ENCODE peak calls at places on chromosomes 7 and 10, in nine cellular contexts. E, L, W, A, U, I, T, S and Y are unnamed samples. For H3K4me1, the result is how much of the 10 kb centered on the place peaks cover.

GRCh38 chr7:81111358-81111757 is 192.5 kb upstream of the SEMA3C start:
- DNase-seq in E (no peak), L (peak), W (peak), A (no peak), U (no peak), I (no peak), T (no peak), S (no peak), Y (no peak)

GRCh38 chr10:46520941-46521340 is 35.5 kb downstream of the GPRIN2 start:
- DNase-seq in E (no peak), L (peak), W (no peak), A (no peak), U (peak), I (no peak), T (no peak), S (no peak), Y (no peak)

GRCh38 chr10:117264776-117265175 is 23.9 kb downstream of the SLC18A2 start:
- DNase-seq in E (no peak), L (no peak), W (no peak), A (no peak), U (no peak), I (no peak), T (no peak), S (no peak), Y (peak)

GRCh38 chr10:100696477-100696901 is 48.9 kb upstream of the PAX2 start:
- DNase-seq in E (no peak), L (no peak), W (peak), A (no peak), U (no peak), I (no peak), T (no peak), S (no peak), Y (no peak)

GRCh38 chr7:151425670-151426075 is 14.3 kb downstream of the CRYGN start:
- DNase-seq in E (no peak), L (peak), W (peak), A (no peak), U (no peak), I (no peak), T (no peak), S (no peak), Y (no peak)

GRCh38 chr7:148929176-148929575 is 45.1 kb upstream of the EZH2 start:
- DNase-seq in E (no peak), L (no peak), W (no peak), A (no peak), U (no peak), I (no peak), T (no peak), S (no peak), Y (no peak)

GRCh38 chr10:73304876-73305275 is 52.4 kb upstream of the MRPS16 start:
- DNase-seq in E (no peak), L (no peak), W (no peak), A (no peak), U (no peak), I (no peak), T (no peak), S (no peak), Y (no peak)

GRCh38 chr10:10818082-10818481 is 199.6 kb upstream of the CELF2 start:
- DNase-seq in E (no peak), L (peak), W (no peak), A (no peak), U (no peak), I (no peak), T (no peak), S (no peak), Y (no peak)

GRCh38 chr10:43042503-43043341 is 34.1 kb upstream of the RET start:
- DNase-seq in E (peak), L (no peak), W (no peak), A (no peak), U (peak), I (no peak), T (no peak), S (no peak), Y (no peak)
- H3K4me1 ChIP-seq in E (under half), L (under half), W (under half), A (under half), U (under half), I (under half), T (under half), S (under half), Y (under half)

DNA sequence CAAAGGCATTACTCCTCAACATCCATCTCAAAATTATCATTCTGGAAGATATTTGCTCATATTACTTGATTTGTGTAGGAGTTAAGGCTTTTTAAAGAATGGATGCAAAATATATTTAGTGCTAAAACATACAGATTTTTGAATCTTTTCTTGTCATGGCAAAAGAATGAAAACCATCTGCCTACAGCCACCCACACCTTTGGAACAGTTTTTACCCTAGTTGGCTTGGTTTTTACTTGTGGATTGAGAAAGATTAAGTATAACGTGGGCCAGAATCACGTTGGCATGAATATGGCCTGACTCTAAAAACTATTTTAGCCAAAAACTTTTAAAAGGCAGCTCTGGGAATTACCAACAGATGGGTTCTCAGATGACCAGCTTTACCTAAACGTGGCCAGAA is 128.2 kb downstream of the SPAG6 start:
- DNase-seq in E (no peak), L (no peak), W (no peak), A (no peak), U (no peak), I (no peak), T (no peak), S (no peak), Y (no peak)
- H3K4me1 ChIP-seq in E (under half), L (under half), W (under half), A (under half), U (under half), I (under half), T (under half), S (under half), Y (under half)

GRCh38 chr10:110303681-110304080 is 1.0 kb downstream of the SMNDC1 start:
- DNase-seq in E (no peak), L (no peak), W (no peak), A (no peak), U (no peak), I (no peak), T (no peak), S (no peak), Y (no peak)
- H3K4me1 ChIP-seq in E (under half), L (under half), W (half or more), A (under half), U (under half), I (under half), T (under half), S (under half), Y (under half)

GRCh38 chr7:17422966-17423365 is 124.5 kb downstream of the AHR start:
- DNase-seq in E (no peak), L (peak), W (no peak), A (no peak), U (no peak), I (no peak), T (no peak), S (no peak), Y (no peak)

GRCh38 chr7:17421941-17422340 is 123.5 kb downstream of the AHR start:
- DNase-seq in E (no peak), L (no peak), W (no peak), A (no peak), U (no peak), I (no peak), T (no peak), S (no peak), Y (no peak)

GRCh38 chr7:17432793-17433192 is 134.3 kb downstream of the AHR start:
- DNase-seq in E (no peak), L (no peak), W (no peak), A (no peak), U (no peak), I (no peak), T (no peak), S (no peak), Y (no peak)

GRCh38 chr7:17429579-17429978 is 131.1 kb downstream of the AHR start:
- DNase-seq in E (no peak), L (no peak), W (no peak), A (no peak), U (no peak), I (no peak), T (no peak), S (no peak), Y (no peak)

GRCh38 chr7:17427924-17428323 is 129.5 kb downstream of the AHR start:
- DNase-seq in E (no peak), L (peak), W (no peak), A (no peak), U (no peak), I (no peak), T (no peak), S (no peak), Y (no peak)
- H3K4me1 ChIP-seq in E (under half), L (under half), W (under half), A (under half), U (under half), I (under half), T (under half), S (under half), Y (under half)

GRCh38 chr10:15416034-15416433 is 44.9 kb upstream of the FAM171A1 start:
- DNase-seq in E (no peak), L (no peak), W (no peak), A (peak), U (no peak), I (no peak), T (no peak), S (no peak), Y (no peak)
- H3K4me1 ChIP-seq in E (under half), L (under half), W (under half), A (under half), U (under half), I (under half), T (under half), S (under half), Y (under half)

DNA sequence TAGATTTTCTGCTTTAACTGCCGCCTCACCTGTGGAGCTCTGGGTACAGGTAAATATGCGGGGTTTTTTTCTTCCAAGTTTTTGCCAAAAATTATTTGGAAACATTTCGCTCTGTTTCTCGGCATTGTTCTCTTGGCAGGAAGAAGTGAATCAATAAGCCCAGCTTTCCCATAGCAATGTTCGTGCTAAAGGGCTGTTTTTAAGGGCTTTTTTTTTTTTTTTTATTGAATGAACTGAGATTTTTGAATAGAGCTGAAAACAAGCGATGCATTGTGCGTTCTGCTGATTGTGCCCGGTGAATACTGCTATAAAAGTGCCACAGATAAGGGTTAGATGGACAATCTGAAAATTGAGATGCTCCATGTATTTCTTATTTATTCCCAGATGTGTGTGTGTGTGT is 30.4 kb downstream of the KIAA1217 start:
- DNase-seq in E (no peak), L (no peak), W (no peak), A (no peak), U (no peak), I (no peak), T (no peak), S (no peak), Y (no peak)
- H3K4me1 ChIP-seq in E (under half), L (under half), W (under half), A (under half), U (under half), I (under half), T (under half), S (under half), Y (under half)

GRCh38 chr10:79075418-79075817 is 6.7 kb downstream of the ZMIZ1 start:
- DNase-seq in E (no peak), L (no peak), W (no peak), A (no peak), U (no peak), I (no peak), T (no peak), S (no peak), Y (peak)

GRCh38 chr10:79072041-79072441 is 3.3 kb downstream of the ZMIZ1 start:
- DNase-seq in E (peak), L (no peak), W (no peak), A (no peak), U (no peak), I (no peak), T (no peak), S (no peak), Y (no peak)

GRCh38 chr10:79072994-79073654 is 4.4 kb downstream of the ZMIZ1 start:
- DNase-seq in E (no peak), L (no peak), W (no peak), A (no peak), U (peak), I (no peak), T (no peak), S (no peak), Y (no peak)

GRCh38 chr10:79074732-79075131 is 6.0 kb downstream of the ZMIZ1 start:
- DNase-seq in E (no peak), L (no peak), W (no peak), A (no peak), U (peak), I (no peak), T (no peak), S (no peak), Y (peak)

GRCh38 chr10:79073784-79074432 is 5.1 kb downstream of the ZMIZ1 start:
- DNase-seq in E (no peak), L (peak), W (no peak), A (no peak), U (peak), I (no peak), T (no peak), S (no peak), Y (peak)
- H3K4me1 ChIP-seq in E (under half), L (half or more), W (half or more), A (under half), U (under half), I (under half), T (under half), S (under half), Y (under half)

GRCh38 chr10:132582795-132583194 is 45.2 kb downstream of the INPP5A start:
- DNase-seq in E (no peak), L (no peak), W (no peak), A (no peak), U (no peak), I (no peak), T (no peak), S (no peak), Y (no peak)
- H3K4me1 ChIP-seq in E (under half), L (under half), W (under half), A (under half), U (under half), I (under half), T (under half), S (under half), Y (under half)